ENCODE peak calls at places on chromosomes 12 and 14, in nine cellular contexts. One of them, this sample, is unnamed.

GRCh38 chr12:52800259-52800917 is 4.5 kb upstream of the KRT3 start:
- DNase-seq in kidney tubule cell: no peak
- DNase-seq in activated gamma-delta T cell treated with Interleukin-2 at 50 U/mL for 16 hours: no peak
- DNase-seq in fibroblast of the aortic adventitia: no peak
- DNase-seq in HuH-7.5: no peak
- DNase-seq in activated CD4-positive, alpha-beta T cell treated with anti-CD3 and anti-CD28 coated beads for 1 hour: no peak
- DNase-seq in epithelial cell of esophagus: no peak
- DNase-seq in NCI-H524: peak; percentile 24
- DNase-seq in NCI-H69: no peak
- DNase-seq in this sample: no peak

GRCh38 chr14:66965831-66966230 is 223.4 kb upstream of the GARIN2 start:
- DNase-seq in kidney tubule cell: peak; percentile 21
- DNase-seq in HuH-7.5: no peak
- DNase-seq in activated gamma-delta T cell treated with Interleukin-2 at 50 U/mL for 16 hours: no peak
- DNase-seq in NCI-H69: no peak
- DNase-seq in epithelial cell of esophagus: peak; percentile 29
- DNase-seq in NCI-H524: no peak
- DNase-seq in activated CD4-positive, alpha-beta T cell treated with anti-CD3 and anti-CD28 coated beads for 1 hour: no peak
- DNase-seq in fibroblast of the aortic adventitia: peak; percentile 3
- DNase-seq in this sample: peak; percentile 83

GRCh38 chr12:104890463-104891096 is 67.5 kb downstream of the SLC41A2 start:
- DNase-seq in NCI-H524: no peak
- DNase-seq in fibroblast of the aortic adventitia: no peak
- DNase-seq in epithelial cell of esophagus: peak; percentile 27
- DNase-seq in kidney tubule cell: peak; percentile 19
- DNase-seq in HuH-7.5: no peak
- DNase-seq in activated CD4-positive, alpha-beta T cell treated with anti-CD3 and anti-CD28 coated beads for 1 hour: no peak
- DNase-seq in activated gamma-delta T cell treated with Interleukin-2 at 50 U/mL for 16 hours: no peak
- DNase-seq in NCI-H69: no peak
- DNase-seq in this sample: peak; percentile 20

GRCh38 chr12:110109037-110109836 is 14.9 kb upstream of the IFT81 start:
- DNase-seq in fibroblast of the aortic adventitia: peak; percentile 100
- DNase-seq in NCI-H69: no peak
- DNase-seq in kidney tubule cell: peak; percentile 71
- DNase-seq in activated CD4-positive, alpha-beta T cell treated with anti-CD3 and anti-CD28 coated beads for 1 hour: no peak
- DNase-seq in epithelial cell of esophagus: peak; percentile 89
- DNase-seq in NCI-H524: peak; percentile 35
- DNase-seq in HuH-7.5: no peak
- DNase-seq in activated gamma-delta T cell treated with Interleukin-2 at 50 U/mL for 16 hours: no peak
- DNase-seq in this sample: peak; percentile 100

GRCh38 chr12:127984386-127985055 is 282.4 kb upstream of the TMEM132C start:
- DNase-seq in HuH-7.5: no peak
- DNase-seq in activated CD4-positive, alpha-beta T cell treated with anti-CD3 and anti-CD28 coated beads for 1 hour: no peak
- DNase-seq in NCI-H524: no peak
- DNase-seq in activated gamma-delta T cell treated with Interleukin-2 at 50 U/mL for 16 hours: no peak
- DNase-seq in NCI-H69: no peak
- DNase-seq in epithelial cell of esophagus: no peak
- DNase-seq in fibroblast of the aortic adventitia: no peak
- DNase-seq in kidney tubule cell: no peak
- DNase-seq in this sample: no peak

GRCh38 chr12:46888568-46888967 is 62.8 kb upstream of the SLC38A4 start:
- DNase-seq in activated gamma-delta T cell treated with Interleukin-2 at 50 U/mL for 16 hours: no peak
- DNase-seq in fibroblast of the aortic adventitia: no peak
- DNase-seq in activated CD4-positive, alpha-beta T cell treated with anti-CD3 and anti-CD28 coated beads for 1 hour: no peak
- DNase-seq in kidney tubule cell: no peak
- DNase-seq in HuH-7.5: no peak
- DNase-seq in epithelial cell of esophagus: no peak
- DNase-seq in NCI-H524: no peak
- DNase-seq in NCI-H69: no peak
- DNase-seq in this sample: no peak

GRCh38 chr12:9674226-9674590 is 4.7 kb downstream of the CLEC2D start:
- DNase-seq in epithelial cell of esophagus: no peak
- DNase-seq in activated gamma-delta T cell treated with Interleukin-2 at 50 U/mL for 16 hours: peak; percentile 32
- DNase-seq in kidney tubule cell: no peak
- DNase-seq in NCI-H524: no peak
- DNase-seq in fibroblast of the aortic adventitia: no peak
- DNase-seq in activated CD4-positive, alpha-beta T cell treated with anti-CD3 and anti-CD28 coated beads for 1 hour: no peak
- DNase-seq in NCI-H69: no peak
- DNase-seq in HuH-7.5: no peak
- DNase-seq in this sample: no peak

GRCh38 chr14:64817631-64818030 is 62.1 kb downstream of the SPTB start:
- DNase-seq in HuH-7.5: no peak
- DNase-seq in kidney tubule cell: peak; percentile 5
- DNase-seq in epithelial cell of esophagus: no peak
- DNase-seq in NCI-H69: peak; percentile 13
- DNase-seq in fibroblast of the aortic adventitia: no peak
- DNase-seq in activated gamma-delta T cell treated with Interleukin-2 at 50 U/mL for 16 hours: no peak
- DNase-seq in NCI-H524: no peak
- DNase-seq in activated CD4-positive, alpha-beta T cell treated with anti-CD3 and anti-CD28 coated beads for 1 hour: no peak
- DNase-seq in this sample: no peak

GRCh38 chr14:61524211-61524806 is 171.0 kb upstream of the HIF1A start:
- DNase-seq in HuH-7.5: no peak
- DNase-seq in kidney tubule cell: peak; percentile 99
- DNase-seq in epithelial cell of esophagus: peak; percentile 73
- DNase-seq in fibroblast of the aortic adventitia: peak; percentile 94
- DNase-seq in NCI-H69: peak; percentile 79
- DNase-seq in NCI-H524: peak; percentile 29
- DNase-seq in activated gamma-delta T cell treated with Interleukin-2 at 50 U/mL for 16 hours: no peak
- DNase-seq in activated CD4-positive, alpha-beta T cell treated with anti-CD3 and anti-CD28 coated beads for 1 hour: no peak
- DNase-seq in this sample: peak; percentile 82

GRCh38 chr14:101357559-101358319 is 203.6 kb upstream of the DIO3 start:
- DNase-seq in fibroblast of the aortic adventitia: no peak
- DNase-seq in NCI-H69: no peak
- DNase-seq in kidney tubule cell: no peak
- DNase-seq in NCI-H524: no peak
- DNase-seq in activated CD4-positive, alpha-beta T cell treated with anti-CD3 and anti-CD28 coated beads for 1 hour: no peak
- DNase-seq in activated gamma-delta T cell treated with Interleukin-2 at 50 U/mL for 16 hours: no peak
- DNase-seq in epithelial cell of esophagus: no peak
- DNase-seq in HuH-7.5: no peak
- DNase-seq in this sample: no peak

GRCh38 chr12:121238604-121239334 is 28.8 kb downstream of the P2RX4 start:
- DNase-seq in epithelial cell of esophagus: no peak
- DNase-seq in fibroblast of the aortic adventitia: no peak
- DNase-seq in HuH-7.5: no peak
- DNase-seq in activated gamma-delta T cell treated with Interleukin-2 at 50 U/mL for 16 hours: no peak
- DNase-seq in activated CD4-positive, alpha-beta T cell treated with anti-CD3 and anti-CD28 coated beads for 1 hour: no peak
- DNase-seq in kidney tubule cell: no peak
- DNase-seq in NCI-H69: peak; percentile 91
- DNase-seq in NCI-H524: peak; percentile 42
- DNase-seq in this sample: no peak

GRCh38 chr12:125081427-125081826 is 16.2 kb downstream of the AACS start:
- DNase-seq in fibroblast of the aortic adventitia: no peak
- DNase-seq in activated gamma-delta T cell treated with Interleukin-2 at 50 U/mL for 16 hours: no peak
- DNase-seq in activated CD4-positive, alpha-beta T cell treated with anti-CD3 and anti-CD28 coated beads for 1 hour: no peak
- DNase-seq in NCI-H69: peak; percentile 96
- DNase-seq in epithelial cell of esophagus: no peak
- DNase-seq in kidney tubule cell: peak; percentile 52
- DNase-seq in NCI-H524: peak; percentile 10
- DNase-seq in HuH-7.5: no peak
- DNase-seq in this sample: no peak

GRCh38 chr12:79121486-79121885 is 256.9 kb downstream of the SYT1 start:
- DNase-seq in HuH-7.5: no peak
- DNase-seq in epithelial cell of esophagus: peak; percentile 24
- DNase-seq in kidney tubule cell: peak; percentile 7
- DNase-seq in activated gamma-delta T cell treated with Interleukin-2 at 50 U/mL for 16 hours: no peak
- DNase-seq in activated CD4-positive, alpha-beta T cell treated with anti-CD3 and anti-CD28 coated beads for 1 hour: no peak
- DNase-seq in NCI-H524: no peak
- DNase-seq in NCI-H69: peak; percentile 15
- DNase-seq in fibroblast of the aortic adventitia: peak; percentile 18
- DNase-seq in this sample: peak; percentile 15